ENCODE peak calls at places on chromosomes 6 and 20, in eight cellular contexts. B is foreskin fibroblast, C is cardiac fibroblast, D is uterus, E is pancreas, V is gastrocnemius medialis, M is adrenal gland, K is AG04449. O is an unnamed sample.

GRCh38 chr6:103721923-103722322 is 1137.8 kb downstream of the HACE1 start:
- DNase-seq in B (no peak), C (no peak), D (no peak), E (no peak), V (no peak), M (no peak), K (no peak), O (no peak)

GRCh38 chr6:139654888-139655782 is 280.7 kb upstream of the CITED2 start:
- DNase-seq in B (no peak), C (no peak), D (no peak), E (no peak), V (no peak), M (no peak), K (no peak), O (no peak)

GRCh38 chr20:7744411-7744810 is 195.8 kb downstream of the HAO1 start:
- DNase-seq in B (peak; percentile 92), C (peak; percentile 68), D (no peak), E (no peak), V (no peak), M (peak; percentile 6), K (peak; percentile 7), O (no peak)

GRCh38 chr6:125558907-125559306 is 190.5 kb upstream of the HEY2 start:
- DNase-seq in B (no peak), C (no peak), D (no peak), E (no peak), V (no peak), M (no peak), K (no peak), O (no peak)

GRCh38 chr20:50572922-50573777 is 63.0 kb downstream of the PTPN1 start:
- DNase-seq in B (peak; percentile 96), C (peak; percentile 97), D (no peak), E (no peak), V (peak; percentile 81), M (peak; percentile 87), K (peak; percentile 44), O (peak; percentile 46)

GRCh38 chr6:36929152-36929551 is 25.4 kb upstream of the PI16 start:
- DNase-seq in B (no peak), C (no peak), D (no peak), E (no peak), V (no peak), M (peak; percentile 74), K (no peak), O (no peak)

GRCh38 chr6:54981647-54982046 is 135.1 kb downstream of the FAM83B start:
- DNase-seq in B (peak; percentile 23), C (no peak), D (no peak), E (no peak), V (no peak), M (no peak), K (peak; percentile 33), O (no peak)

GRCh38 chr6:71468841-71469750 is 180.5 kb downstream of the OGFRL1 start:
- DNase-seq in B (peak; percentile 95), C (peak; percentile 88), D (peak; percentile 27), E (no peak), V (no peak), M (no peak), K (peak; percentile 85), O (peak; percentile 80)

GRCh38 chr6:17871836-17872235 is 115.6 kb downstream of the KIF13A start:
- DNase-seq in B (no peak), C (no peak), D (no peak), E (no peak), V (no peak), M (no peak), K (no peak), O (no peak)

GRCh38 chr6:53679446-53679933 is 13.9 kb upstream of the KLHL31 start:
- DNase-seq in B (peak; percentile 27), C (peak; percentile 61), D (no peak), E (no peak), V (no peak), M (no peak), K (no peak), O (no peak)

GRCh38 chr20:62923669-62924566 is 2.4 kb downstream of the DIDO1 start:
- DNase-seq in B (no peak), C (no peak), D (no peak), E (no peak), V (no peak), M (no peak), K (no peak), O (no peak)
- H3K4me3 ChIP-seq in B (peak overlapping the region; percentile 88), C (peak overlapping the region; percentile 92), D (peak overlapping the region; percentile 82), E (peak overlapping the region; percentile 99), V (peak overlapping the region; percentile 87), M (peak overlapping the region; percentile 100), K (peak overlapping the region; percentile 88), O (peak overlapping the region; percentile 97)

GRCh38 chr6:1635305-1636010 is 25.7 kb downstream of the FOXC1 start:
- DNase-seq in B (no peak), C (no peak), D (no peak), E (no peak), V (no peak), M (no peak), K (no peak), O (no peak)

GRCh38 chr6:1633366-1634021 is 23.8 kb downstream of the FOXC1 start:
- DNase-seq in B (no peak), C (no peak), D (no peak), E (no peak), V (no peak), M (no peak), K (no peak), O (no peak)

GRCh38 chr6:1636272-1636825 is 26.6 kb downstream of the FOXC1 start:
- DNase-seq in B (no peak), C (no peak), D (no peak), E (no peak), V (no peak), M (no peak), K (no peak), O (no peak)

GRCh38 chr6:1631251-1631650 is 21.5 kb downstream of the FOXC1 start:
- DNase-seq in B (no peak), C (no peak), D (no peak), E (no peak), V (no peak), M (no peak), K (no peak), O (no peak)

GRCh38 chr6:1634081-1634480 is 24.4 kb downstream of the FOXC1 start:
- DNase-seq in B (no peak), C (no peak), D (no peak), E (no peak), V (no peak), M (no peak), K (no peak), O (no peak)
- TF ChIP-seq CTCF in B (no peak), C (no peak), D (no peak), E (no peak), V (no peak), M (no peak), K (no peak), O (no peak)

GRCh38 chr20:62641749-62642665 is at the start of gene SLCO4A1:
- DNase-seq in B (peak; percentile 86), C (peak; percentile 48), D (peak; percentile 59), E (peak; percentile 63), V (peak; percentile 62), M (peak; percentile 66), K (no peak), O (peak; percentile 79)
- H3K4me3 ChIP-seq in B (peak within 1 kb of the TSS; percentile 50), C (peak within 1 kb of the TSS; percentile 45), D (peak within 1 kb of the TSS; percentile 41), E (peak within 1 kb of the TSS; percentile 41), V (peak within 1 kb of the TSS; percentile 66), M (peak within 1 kb of the TSS; percentile 59), K (peak within 1 kb of the TSS; percentile 36), O (peak within 1 kb of the TSS; percentile 71)

GRCh38 chr20:35342154-35342769 is 50.0 kb upstream of the FAM83C start:
- DNase-seq in B (peak; percentile 30), C (peak; percentile 60), D (no peak), E (no peak), V (no peak), M (no peak), K (no peak), O (no peak)
- TF ChIP-seq CTCF in B (peak; percentile 19), C (peak; percentile 46), D (no peak), E (no peak), V (peak; percentile 13), M (no peak), K (peak; percentile 38), O (peak; percentile 6)

GRCh38 chr6:31927242-31927867 is at the start of gene C2:
- DNase-seq in B (no peak), C (no peak), D (no peak), E (no peak), V (no peak), M (no peak), K (no peak), O (no peak)
- H3K4me3 ChIP-seq in B (no peak within 1 kb of the TSS), C (no peak within 1 kb of the TSS), D (no peak within 1 kb of the TSS), E (no peak within 1 kb of the TSS), V (no peak within 1 kb of the TSS), M (peak within 1 kb of the TSS; percentile 35), K (no peak within 1 kb of the TSS), O (no peak within 1 kb of the TSS)

DNA sequence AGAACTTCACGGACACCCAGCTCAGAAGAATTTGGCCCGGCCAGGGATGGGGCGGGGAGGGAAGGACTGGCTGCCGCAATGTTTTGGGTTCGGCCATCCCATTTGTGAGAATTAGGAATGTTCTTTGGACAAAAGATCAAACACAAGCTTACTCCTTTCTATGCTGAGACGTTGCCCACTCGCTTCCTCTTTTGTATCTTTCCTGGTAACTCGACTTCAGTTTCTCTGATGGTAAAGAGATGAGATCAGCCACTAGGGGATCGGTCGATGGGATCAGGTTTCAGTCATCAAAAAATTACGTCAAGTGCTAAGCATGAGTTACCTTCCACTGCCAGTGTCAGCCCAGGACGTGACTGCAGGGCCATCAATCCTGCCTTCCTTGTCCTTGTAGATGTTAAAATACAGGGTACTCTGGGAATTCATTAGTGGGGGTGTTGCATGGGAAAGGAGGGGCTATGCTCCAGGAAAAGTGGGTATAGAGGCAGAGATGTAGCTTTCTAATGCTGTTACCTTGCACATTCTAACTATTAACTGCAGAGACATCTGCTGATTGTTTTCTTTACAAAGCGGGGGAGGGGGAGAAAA is 190.2 kb downstream of the TSHZ2 start:
- DNase-seq in B (peak; percentile 4), C (peak; percentile 51), D (peak; percentile 48), E (no peak), V (no peak), M (peak; percentile 73), K (no peak), O (peak; percentile 64)
- TF ChIP-seq CTCF in B (peak; percentile 13), C (no peak), D (no peak), E (no peak), V (no peak), M (peak; percentile 10), K (no peak), O (no peak)

DNA sequence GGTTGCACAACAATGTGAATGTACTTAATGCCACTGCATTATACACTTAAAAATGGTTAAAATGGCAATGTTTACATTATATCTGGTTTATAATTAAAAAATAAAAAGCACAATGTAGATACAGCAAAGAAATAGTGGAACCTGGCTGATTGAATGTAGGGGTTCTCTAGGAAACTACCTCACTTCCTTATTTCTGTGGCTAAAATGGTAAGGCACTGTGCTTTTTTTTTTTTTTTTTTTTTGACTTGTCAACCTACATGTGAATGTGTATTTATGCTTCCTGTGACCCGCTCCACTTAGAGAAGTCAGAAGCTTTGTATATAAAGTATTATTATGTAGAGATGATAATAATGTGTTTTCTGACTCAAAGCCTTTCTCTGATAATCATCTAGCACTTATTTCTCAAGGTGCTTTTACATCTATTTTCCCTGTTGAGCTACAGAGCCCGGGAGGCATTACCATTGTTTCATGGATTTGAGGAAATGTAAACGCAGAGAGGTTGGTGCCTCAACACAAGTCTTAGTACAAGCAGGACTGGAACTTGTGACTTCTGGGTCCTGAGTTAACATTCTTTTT is 55.0 kb downstream of the SOX4 start:
- DNase-seq in B (no peak), C (no peak), D (no peak), E (no peak), V (no peak), M (no peak), K (no peak), O (no peak)
- H3K4me3 ChIP-seq in B (no peak overlapping the region), C (no peak overlapping the region), D (no peak overlapping the region), E (no peak overlapping the region), V (no peak overlapping the region), M (no peak overlapping the region), K (no peak overlapping the region), O (no peak overlapping the region)

GRCh38 chr6:169780571-169781091 is 29.2 kb downstream of the ERMARD start:
- DNase-seq in B (peak; percentile 54), C (no peak), D (no peak), E (no peak), V (no peak), M (no peak), K (no peak), O (no peak)
- TF ChIP-seq CTCF in B (no peak), C (no peak), D (no peak), E (no peak), V (no peak), M (no peak), K (no peak), O (no peak)

O was measured in ascending aorta.